ENCODE peak calls at places on chromosomes 5 and 9, in eight cellular contexts. D, U, E, M, A, F, C and L are unnamed samples.

GRCh38 chr5:92559743-92560142 is 1021.3 kb downstream of the NR2F1-AS1 start:
- DNase-seq in D (no peak), U (no peak), E (no peak), M (no peak), A (no peak), F (no peak), C (peak; percentile 88), L (no peak)

GRCh38 chr9:38008168-38009034 is 60.6 kb downstream of the SHB start:
- DNase-seq in D (peak; percentile 76), U (peak; percentile 91), E (peak; percentile 7), M (no peak), A (peak; percentile 85), F (peak; percentile 72), C (peak; percentile 96), L (no peak)

GRCh38 chr5:132566657-132567056 is 9.9 kb downstream of the RAD50 start:
- DNase-seq in D (no peak), U (no peak), E (no peak), M (no peak), A (no peak), F (no peak), C (no peak), L (no peak)

GRCh38 chr5:135880278-135880677 is 15.4 kb downstream of the IL9 start:
- DNase-seq in D (no peak), U (peak; percentile 68), E (peak; percentile 40), M (no peak), A (no peak), F (no peak), C (no peak), L (no peak)

GRCh38 chr5:180598797-180599589 is 7.7 kb upstream of the SCGB3A1 start:
- DNase-seq in D (peak; percentile 10), U (no peak), E (no peak), M (no peak), A (no peak), F (no peak), C (no peak), L (no peak)

GRCh38 chr5:146409081-146409671 is 38.0 kb upstream of the TCERG1 start:
- DNase-seq in D (no peak), U (no peak), E (no peak), M (no peak), A (no peak), F (no peak), C (peak; percentile 82), L (no peak)

GRCh38 chr9:136673970-136674785 is 11.5 kb downstream of the EGFL7 start:
- DNase-seq in D (no peak), U (no peak), E (no peak), M (no peak), A (no peak), F (no peak), C (no peak), L (no peak)

GRCh38 chr5:115243412-115243811 is 19.3 kb downstream of the PGGT1B start:
- DNase-seq in D (no peak), U (no peak), E (no peak), M (no peak), A (no peak), F (no peak), C (peak; percentile 61), L (no peak)

GRCh38 chr5:52757991-52758390 is 29.7 kb upstream of the ITGA1 start:
- DNase-seq in D (no peak), U (no peak), E (no peak), M (no peak), A (no peak), F (no peak), C (no peak), L (no peak)

GRCh38 chr9:35619800-35620158 is 1.6 kb upstream of the CD72 start:
- DNase-seq in D (peak; percentile 71), U (no peak), E (peak; percentile 94), M (no peak), A (no peak), F (no peak), C (no peak), L (no peak)

GRCh38 chr5:153748823-153749222 is 258.4 kb downstream of the GRIA1 start:
- DNase-seq in D (no peak), U (no peak), E (no peak), M (no peak), A (no peak), F (no peak), C (no peak), L (no peak)

GRCh38 chr5:175456105-175456504 is 12.1 kb upstream of the DRD1 start:
- DNase-seq in D (no peak), U (no peak), E (no peak), M (no peak), A (no peak), F (no peak), C (no peak), L (no peak)
- H3K4me1 ChIP-seq in D (no peaks in the 10 kb centered on the region), U (no peaks in the 10 kb centered on the region), E (peaks cover 10% of the 10 kb centered on the region), M (no peaks in the 10 kb centered on the region), A (no peaks in the 10 kb centered on the region), F (no peaks in the 10 kb centered on the region), C (no peaks in the 10 kb centered on the region), L (no peaks in the 10 kb centered on the region)

GRCh38 chr5:125439243-125439642 is 692.8 kb upstream of the ZNF608 start:
- DNase-seq in D (no peak), U (no peak), E (no peak), M (no peak), A (no peak), F (no peak), C (no peak), L (no peak)

DNA sequence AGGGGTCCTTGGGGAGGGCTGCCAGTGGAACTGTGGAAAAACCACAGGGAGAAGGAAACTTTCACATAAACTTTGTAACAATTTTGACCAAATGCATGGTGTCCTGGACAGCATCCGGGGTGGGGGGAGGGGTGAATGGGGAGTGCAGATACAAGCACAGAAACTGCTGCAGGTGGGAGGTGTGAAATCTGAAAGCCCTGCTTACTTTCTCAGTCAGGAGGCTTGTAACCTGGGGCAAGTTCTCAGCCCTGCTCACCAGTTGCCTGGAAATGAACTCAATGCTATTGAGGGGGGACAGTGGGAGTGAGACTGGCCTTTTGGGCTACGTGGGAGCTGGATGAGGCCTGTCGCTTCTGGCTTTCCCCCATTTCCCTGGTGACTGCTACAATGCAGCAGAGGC is 694.5 kb upstream of the ZNF608 start:
- DNase-seq in D (no peak), U (no peak), E (no peak), M (no peak), A (no peak), F (no peak), C (no peak), L (no peak)
- H3K27ac ChIP-seq in D (no peak overlapping the region), U (no peak overlapping the region), E (no peak overlapping the region), M (no peak overlapping the region), A (no peak overlapping the region), F (no peak overlapping the region), C (no peak overlapping the region), L (no peak overlapping the region)

GRCh38 chr5:154943527-154943926 is 2.7 kb downstream of the MRPL22 start:
- DNase-seq in D (no peak), U (no peak), E (no peak), M (no peak), A (no peak), F (no peak), C (no peak), L (no peak)

GRCh38 chr5:154944716-154945115 is 3.8 kb downstream of the MRPL22 start:
- DNase-seq in D (no peak), U (no peak), E (no peak), M (no peak), A (no peak), F (no peak), C (no peak), L (no peak)

GRCh38 chr5:154947778-154948177 is 6.9 kb downstream of the MRPL22 start:
- DNase-seq in D (no peak), U (no peak), E (no peak), M (no peak), A (no peak), F (no peak), C (no peak), L (no peak)

GRCh38 chr5:154948313-154948712 is 7.4 kb downstream of the MRPL22 start:
- DNase-seq in D (no peak), U (no peak), E (no peak), M (no peak), A (no peak), F (no peak), C (no peak), L (no peak)

DNA sequence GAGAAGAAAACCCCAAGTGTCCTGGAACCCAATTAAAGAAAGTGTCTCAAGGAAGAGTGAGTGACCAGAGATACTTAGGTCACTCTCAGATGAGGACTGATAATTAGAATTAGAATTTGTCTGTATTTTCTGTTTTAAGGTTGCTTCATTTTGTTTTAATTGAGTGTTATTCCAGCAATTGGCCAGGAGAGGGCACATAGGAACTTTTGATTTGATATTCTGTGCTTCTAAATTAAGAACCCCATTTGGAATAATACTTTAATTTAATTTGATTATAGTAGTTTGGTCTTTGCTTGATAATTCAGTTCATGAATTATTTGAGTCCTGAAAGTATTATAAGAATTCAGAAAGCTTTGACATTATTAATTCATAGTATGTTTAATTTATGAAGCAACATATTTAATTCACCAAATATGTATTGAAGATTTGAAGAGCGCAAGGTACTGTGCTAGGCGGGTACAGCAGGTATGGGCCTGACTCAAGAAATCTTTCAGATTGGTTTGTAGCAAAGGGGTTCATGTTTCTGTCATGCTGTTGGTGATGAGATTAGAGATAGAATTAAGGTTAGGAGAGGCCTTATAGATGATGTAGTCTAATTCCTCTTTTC is 4.9 kb downstream of the MRPL22 start:
- DNase-seq in D (no peak), U (peak; percentile 28), E (peak; percentile 36), M (no peak), A (no peak), F (no peak), C (peak; percentile 11), L (peak; percentile 22)
- H3K4me1 ChIP-seq in D (no peaks in the 10 kb centered on the region), U (peaks cover 8% of the 10 kb centered on the region), E (peaks cover 18% of the 10 kb centered on the region), M (peaks cover 86% of the 10 kb centered on the region), A (peaks cover 7% of the 10 kb centered on the region), F (no peaks in the 10 kb centered on the region), C (no peaks in the 10 kb centered on the region), L (peaks cover 39% of the 10 kb centered on the region)

GRCh38 chr5:54741711-54742110 is 224.2 kb downstream of the SNX18 start:
- DNase-seq in D (no peak), U (no peak), E (no peak), M (no peak), A (no peak), F (no peak), C (no peak), L (no peak)

GRCh38 chr5:54743997-54744788 is 226.6 kb downstream of the SNX18 start:
- DNase-seq in D (peak; percentile 76), U (no peak), E (peak; percentile 50), M (no peak), A (peak; percentile 76), F (peak; percentile 54), C (peak; percentile 99), L (peak; percentile 78)

GRCh38 chr5:54745599-54745998 is 228.0 kb downstream of the SNX18 start:
- DNase-seq in D (no peak), U (no peak), E (no peak), M (no peak), A (no peak), F (no peak), C (no peak), L (no peak)

GRCh38 chr5:54742417-54742889 is 224.9 kb downstream of the SNX18 start:
- DNase-seq in D (no peak), U (peak; percentile 19), E (no peak), M (no peak), A (peak; percentile 49), F (no peak), C (peak; percentile 84), L (no peak)

DNA sequence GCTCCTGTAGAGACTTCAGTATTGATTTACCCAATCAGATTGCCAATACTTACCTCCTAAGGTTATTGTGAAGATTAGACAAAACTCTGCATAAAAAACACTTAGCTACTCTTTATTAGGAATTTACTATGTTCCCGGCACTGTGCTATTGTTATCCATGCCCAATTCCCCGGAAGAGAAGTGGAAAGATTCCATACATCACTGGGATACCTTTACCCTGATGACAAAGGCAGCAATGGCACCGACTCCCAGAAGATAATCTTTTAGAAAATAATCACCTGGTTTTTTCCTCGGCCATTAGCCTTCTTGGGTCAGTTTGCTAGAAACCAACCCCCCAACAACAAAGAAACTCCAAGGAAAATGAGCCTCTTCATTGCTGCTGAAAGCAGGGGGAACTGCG is 226.0 kb downstream of the SNX18 start:
- DNase-seq in D (no peak), U (no peak), E (no peak), M (no peak), A (no peak), F (no peak), C (peak; percentile 29), L (no peak)
- H3K27ac ChIP-seq in D (peak overlapping the region; percentile 39), U (no peak overlapping the region), E (no peak overlapping the region), M (peak overlapping the region; percentile 62), A (peak overlapping the region; percentile 86), F (no peak overlapping the region), C (peak overlapping the region; percentile 77), L (peak overlapping the region; percentile 20)